ENCODE peak calls at places on chromosomes 11 and 22, in nine cellular contexts. H is RCC 7860; P is stimulated activated CD8-positive, alpha-beta memory T cell treated with anti-CD3 and anti-CD28 coated beads, Interleukin-2, amount 100 ng/mL, for 1 hour; W is foreskin keratinocyte; F is activated naive CD4-positive, alpha-beta T cell; G is nucleus accumbens; C is tibial artery; Q is stimulated activated CD4-positive, alpha-beta T cell treated with anti-CD3 and anti-CD28 coated beads, Interleukin-2, amount 100 ng/mL, for 48 hours; L is SW480. J is an unnamed sample.

GRCh38 chr11:104772806-104773241 is 125.4 kb downstream of the CASP12 start:
- DNase-seq in Q (no peak), F (no peak), W (peak; percentile 96), C (no peak), L (peak; percentile 18), H (peak; percentile 73), P (no peak), G (no peak), J (no peak)

GRCh38 chr11:60240661-60241060 is 2.3 kb downstream of the MS4A4E start:
- DNase-seq in H (no peak), P (no peak), L (no peak), Q (no peak), W (no peak), G (no peak), C (no peak), F (no peak), J (no peak)

GRCh38 chr22:20153945-20154344 is 3.1 kb upstream of the CCDC188 start:
- DNase-seq in L (no peak), C (no peak), H (no peak), F (no peak), P (no peak), Q (no peak), G (no peak), W (no peak), J (no peak)

GRCh38 chr22:41780714-41781507 is 19.6 kb upstream of the CCDC134 start:
- DNase-seq in W (no peak), P (peak; percentile 70), H (no peak), Q (peak; percentile 77), L (peak; percentile 51), G (no peak), C (peak; percentile 65), F (peak; percentile 83), J (peak; percentile 70)

GRCh38 chr22:42376721-42377177 is 55.5 kb downstream of the NFAM1 start:
- DNase-seq in F (no peak), H (no peak), Q (no peak), G (no peak), C (peak; percentile 80), P (no peak), L (no peak), W (no peak), J (no peak)

GRCh38 chr11:120513436-120514315 is 2.1 kb downstream of the GRIK4 start:
- DNase-seq in W (no peak), H (no peak), Q (no peak), P (no peak), L (no peak), F (no peak), C (no peak), G (no peak), J (no peak)

GRCh38 chr11:41659990-41660389 is 200.5 kb upstream of the LRRC4C start:
- DNase-seq in P (no peak), C (no peak), G (no peak), L (peak; percentile 34), H (no peak), W (peak; percentile 15), Q (no peak), F (no peak), J (no peak)

GRCh38 chr11:1834791-1835670 is at the start of gene SYT8:
- DNase-seq in C (no peak), F (no peak), Q (no peak), H (no peak), G (no peak), L (no peak), W (no peak), P (no peak), J (no peak)

GRCh38 chr11:2991477-2992233 is 474 bp downstream of the NAP1L4 start:
- DNase-seq in Q (peak; percentile 38), C (no peak), G (no peak), L (peak; percentile 46), H (no peak), P (no peak), W (peak; percentile 28), F (peak; percentile 46), J (no peak)

GRCh38 chr11:119340335-119341221 is at the start of gene C1QTNF5:
- DNase-seq in W (no peak), Q (no peak), C (peak; percentile 93), P (no peak), L (no peak), G (peak; percentile 72), H (no peak), F (no peak), J (no peak)

GRCh38 chr11:70381872-70382842 is 16.2 kb upstream of the CTTN start:
- DNase-seq in P (no peak), H (no peak), W (peak; percentile 13), C (no peak), L (no peak), G (no peak), Q (no peak), F (no peak), J (no peak)

GRCh38 chr22:36445158-36445668 is 36.2 kb downstream of the TXN2 start:
- DNase-seq in H (peak; percentile 67), Q (no peak), P (no peak), F (no peak), L (no peak), C (no peak), W (no peak), G (no peak), J (no peak)

GRCh38 chr22:44554411-44554810 is 56.4 kb upstream of the RTL6 start:
- DNase-seq in Q (no peak), F (no peak), H (no peak), L (no peak), C (no peak), P (no peak), W (no peak), G (no peak), J (no peak)

GRCh38 chr11:4465411-4465810 is 16.3 kb downstream of the OR52K2 start:
- DNase-seq in C (no peak), P (no peak), W (no peak), H (no peak), Q (no peak), G (no peak), L (no peak), F (no peak), J (no peak)

GRCh38 chr11:34890812-34891211 is 25.4 kb downstream of the APIP start:
- DNase-seq in H (peak; percentile 34), G (no peak), F (no peak), P (no peak), C (no peak), Q (no peak), W (peak; percentile 38), L (peak; percentile 77), J (no peak)

GRCh38 chr22:29456211-29456671 is 17.9 kb downstream of the RFPL1 start:
- DNase-seq in Q (no peak), W (no peak), F (no peak), C (no peak), G (no peak), P (no peak), H (peak; percentile 27), L (no peak), J (no peak)

GRCh38 chr11:73810637-73811036 is 23.0 kb downstream of the MRPL48 start:
- DNase-seq in Q (no peak), L (no peak), H (no peak), G (no peak), W (no peak), C (no peak), P (no peak), F (no peak), J (no peak)

GRCh38 chr22:45226681-45227186 is 14.0 kb downstream of the KIAA0930 start:
- DNase-seq in Q (no peak), P (no peak), H (peak; percentile 30), L (peak; percentile 42), C (peak; percentile 56), F (no peak), W (no peak), G (peak; percentile 58), J (no peak)

GRCh38 chr22:46542011-46542985 is 4.9 kb upstream of the CELSR1 start:
- DNase-seq in Q (peak; percentile 69), C (peak; percentile 58), W (peak; percentile 61), P (peak; percentile 33), F (peak; percentile 56), H (peak; percentile 48), L (peak; percentile 76), G (peak; percentile 42), J (no peak)

GRCh38 chr11:61695917-61696316 is 15.7 kb downstream of the DAGLA start:
- DNase-seq in H (peak; percentile 89), F (peak; percentile 87), G (peak; percentile 44), L (peak; percentile 92), Q (peak; percentile 87), C (peak; percentile 78), P (peak; percentile 85), W (peak; percentile 72), J (no peak)

GRCh38 chr22:24775769-24776492 is 1.4 kb upstream of the PIWIL3 start:
- DNase-seq in C (no peak), L (no peak), G (no peak), F (no peak), W (peak; percentile 56), Q (no peak), P (no peak), H (no peak), J (no peak)

GRCh38 chr22:39956932-39957664 is 3.1 kb upstream of the TMA7B start:
- DNase-seq in Q (no peak), P (no peak), L (no peak), C (no peak), G (no peak), F (no peak), W (no peak), H (no peak), J (no peak)

GRCh38 chr11:83408946-83409345 is 122.8 kb upstream of the CCDC90B start:
- DNase-seq in G (no peak), F (no peak), H (no peak), W (no peak), L (no peak), C (no peak), Q (no peak), P (no peak), J (no peak)

GRCh38 chr22:26429458-26430238 is 588 bp downstream of the ASPHD2 start:
- DNase-seq in C (no peak), W (no peak), F (no peak), L (no peak), P (no peak), H (no peak), Q (no peak), G (no peak), J (no peak)

GRCh38 chr22:42334875-42335512 is 64.5 kb upstream of the TCF20 start:
- DNase-seq in C (no peak), Q (no peak), P (no peak), H (no peak), L (no peak), G (no peak), F (no peak), W (no peak), J (no peak)

GRCh38 chr22:44147036-44147645 is 33.6 kb upstream of the PARVG start:
- DNase-seq in H (no peak), Q (no peak), F (no peak), L (no peak), G (no peak), P (no peak), W (no peak), C (no peak), J (no peak)

GRCh38 chr11:65718531-65718930 is 2.1 kb downstream of the RNASEH2C start:
- DNase-seq in Q (no peak), H (no peak), F (no peak), L (no peak), C (no peak), G (no peak), W (no peak), P (no peak), J (no peak)

GRCh38 chr11:122439911-122440782 is 215.4 kb upstream of the UBASH3B start:
- DNase-seq in P (no peak), W (no peak), L (peak; percentile 58), H (no peak), F (no peak), Q (no peak), G (peak; percentile 64), C (peak; percentile 34), J (no peak)

GRCh38 chr11:133810766-133811165 is 34.5 kb downstream of the SPATA19 start:
- DNase-seq in Q (no peak), P (no peak), H (no peak), G (no peak), W (no peak), C (no peak), L (no peak), F (no peak), J (no peak)

J was measured in esophagus squamous epithelium.